ENCODE peak calls at places on chromosome 16, in nine cellular contexts. One of them, this sample, is unnamed.

GRCh38 chr16:85148959-85149358 is 36.7 kb upstream of the CIBAR2 start:
- DNase-seq in effector memory CD8-positive, alpha-beta T cell: no peak
- DNase-seq in activated CD8-positive, alpha-beta memory T cell treated with anti-CD3 and anti-CD28 coated beads, Interleukin-2, amount 10 ng/mL, durations not matched to agents 7 days and 5 days: no peak
- DNase-seq in D341Med: no peak
- DNase-seq in tibial artery: no peak
- DNase-seq in lower lobe of right lung: no peak
- DNase-seq in activated effector memory CD4-positive, alpha-beta T cell treated with Interleukin-2 at 50 U/mL for 16 hours: no peak
- DNase-seq in NB4: no peak
- DNase-seq in A172: peak
- DNase-seq in this sample: no peak

GRCh38 chr16:17784073-17784472 is 313.3 kb upstream of the XYLT1 start:
- DNase-seq in tibial artery: no peak
- DNase-seq in activated CD8-positive, alpha-beta memory T cell treated with anti-CD3 and anti-CD28 coated beads, Interleukin-2, amount 10 ng/mL, durations not matched to agents 7 days and 5 days: no peak
- DNase-seq in D341Med: no peak
- DNase-seq in NB4: peak
- DNase-seq in A172: no peak
- DNase-seq in effector memory CD8-positive, alpha-beta T cell: no peak
- DNase-seq in activated effector memory CD4-positive, alpha-beta T cell treated with Interleukin-2 at 50 U/mL for 16 hours: no peak
- DNase-seq in lower lobe of right lung: no peak
- DNase-seq in this sample: no peak

GRCh38 chr16:84599528-84600202 is 18.2 kb downstream of the COTL1 start:
- DNase-seq in lower lobe of right lung: peak
- DNase-seq in D341Med: no peak
- DNase-seq in A172: peak
- DNase-seq in NB4: peak
- DNase-seq in effector memory CD8-positive, alpha-beta T cell: no peak
- DNase-seq in activated effector memory CD4-positive, alpha-beta T cell treated with Interleukin-2 at 50 U/mL for 16 hours: no peak
- DNase-seq in activated CD8-positive, alpha-beta memory T cell treated with anti-CD3 and anti-CD28 coated beads, Interleukin-2, amount 10 ng/mL, durations not matched to agents 7 days and 5 days: peak
- DNase-seq in tibial artery: peak
- DNase-seq in this sample: no peak

GRCh38 chr16:84496991-84497390 is 7.5 kb downstream of the MEAK7 start:
- DNase-seq in A172: no peak
- DNase-seq in tibial artery: no peak
- DNase-seq in activated effector memory CD4-positive, alpha-beta T cell treated with Interleukin-2 at 50 U/mL for 16 hours: no peak
- DNase-seq in D341Med: no peak
- DNase-seq in NB4: no peak
- DNase-seq in activated CD8-positive, alpha-beta memory T cell treated with anti-CD3 and anti-CD28 coated beads, Interleukin-2, amount 10 ng/mL, durations not matched to agents 7 days and 5 days: peak
- DNase-seq in lower lobe of right lung: no peak
- DNase-seq in effector memory CD8-positive, alpha-beta T cell: no peak
- DNase-seq in this sample: no peak

GRCh38 chr16:12971216-12971615 is 69.8 kb downstream of the SHISA9 start:
- DNase-seq in D341Med: peak
- DNase-seq in lower lobe of right lung: no peak
- DNase-seq in A172: peak
- DNase-seq in activated CD8-positive, alpha-beta memory T cell treated with anti-CD3 and anti-CD28 coated beads, Interleukin-2, amount 10 ng/mL, durations not matched to agents 7 days and 5 days: no peak
- DNase-seq in NB4: peak
- DNase-seq in effector memory CD8-positive, alpha-beta T cell: no peak
- DNase-seq in tibial artery: no peak
- DNase-seq in activated effector memory CD4-positive, alpha-beta T cell treated with Interleukin-2 at 50 U/mL for 16 hours: no peak
- DNase-seq in this sample: no peak

GRCh38 chr16:82199209-82199608 is 29.2 kb upstream of the MPHOSPH6 start:
- DNase-seq in lower lobe of right lung: no peak
- DNase-seq in tibial artery: no peak
- DNase-seq in activated CD8-positive, alpha-beta memory T cell treated with anti-CD3 and anti-CD28 coated beads, Interleukin-2, amount 10 ng/mL, durations not matched to agents 7 days and 5 days: no peak
- DNase-seq in activated effector memory CD4-positive, alpha-beta T cell treated with Interleukin-2 at 50 U/mL for 16 hours: no peak
- DNase-seq in D341Med: no peak
- DNase-seq in NB4: no peak
- DNase-seq in A172: no peak
- DNase-seq in effector memory CD8-positive, alpha-beta T cell: no peak
- DNase-seq in this sample: no peak

GRCh38 chr16:83392743-83393142 is 415.0 kb upstream of the HSBP1 start:
- DNase-seq in activated CD8-positive, alpha-beta memory T cell treated with anti-CD3 and anti-CD28 coated beads, Interleukin-2, amount 10 ng/mL, durations not matched to agents 7 days and 5 days: no peak
- DNase-seq in D341Med: no peak
- DNase-seq in tibial artery: peak
- DNase-seq in NB4: no peak
- DNase-seq in effector memory CD8-positive, alpha-beta T cell: no peak
- DNase-seq in A172: no peak
- DNase-seq in activated effector memory CD4-positive, alpha-beta T cell treated with Interleukin-2 at 50 U/mL for 16 hours: no peak
- DNase-seq in lower lobe of right lung: no peak
- DNase-seq in this sample: no peak

GRCh38 chr16:85556456-85557082 is 56.6 kb upstream of the GSE1 start:
- DNase-seq in tibial artery: peak
- DNase-seq in lower lobe of right lung: peak
- DNase-seq in NB4: peak
- DNase-seq in activated CD8-positive, alpha-beta memory T cell treated with anti-CD3 and anti-CD28 coated beads, Interleukin-2, amount 10 ng/mL, durations not matched to agents 7 days and 5 days: peak
- DNase-seq in D341Med: peak
- DNase-seq in effector memory CD8-positive, alpha-beta T cell: no peak
- DNase-seq in activated effector memory CD4-positive, alpha-beta T cell treated with Interleukin-2 at 50 U/mL for 16 hours: peak
- DNase-seq in A172: no peak
- DNase-seq in this sample: peak

GRCh38 chr16:16027728-16028310 is 78.4 kb downstream of the ABCC1 start:
- DNase-seq in effector memory CD8-positive, alpha-beta T cell: no peak
- DNase-seq in D341Med: no peak
- DNase-seq in activated CD8-positive, alpha-beta memory T cell treated with anti-CD3 and anti-CD28 coated beads, Interleukin-2, amount 10 ng/mL, durations not matched to agents 7 days and 5 days: no peak
- DNase-seq in lower lobe of right lung: no peak
- DNase-seq in activated effector memory CD4-positive, alpha-beta T cell treated with Interleukin-2 at 50 U/mL for 16 hours: no peak
- DNase-seq in NB4: no peak
- DNase-seq in A172: no peak
- DNase-seq in tibial artery: no peak
- DNase-seq in this sample: peak

GRCh38 chr16:51357839-51358238 is 206.8 kb upstream of the SALL1 start:
- DNase-seq in D341Med: no peak
- DNase-seq in effector memory CD8-positive, alpha-beta T cell: no peak
- DNase-seq in activated effector memory CD4-positive, alpha-beta T cell treated with Interleukin-2 at 50 U/mL for 16 hours: no peak
- DNase-seq in activated CD8-positive, alpha-beta memory T cell treated with anti-CD3 and anti-CD28 coated beads, Interleukin-2, amount 10 ng/mL, durations not matched to agents 7 days and 5 days: no peak
- DNase-seq in A172: no peak
- DNase-seq in tibial artery: no peak
- DNase-seq in lower lobe of right lung: no peak
- DNase-seq in NB4: no peak
- DNase-seq in this sample: no peak

GRCh38 chr16:57424599-57424998 is 20.0 kb downstream of the CCL17 start:
- DNase-seq in tibial artery: no peak
- DNase-seq in lower lobe of right lung: no peak
- DNase-seq in NB4: no peak
- DNase-seq in effector memory CD8-positive, alpha-beta T cell: no peak
- DNase-seq in activated CD8-positive, alpha-beta memory T cell treated with anti-CD3 and anti-CD28 coated beads, Interleukin-2, amount 10 ng/mL, durations not matched to agents 7 days and 5 days: no peak
- DNase-seq in D341Med: no peak
- DNase-seq in A172: no peak
- DNase-seq in activated effector memory CD4-positive, alpha-beta T cell treated with Interleukin-2 at 50 U/mL for 16 hours: no peak
- DNase-seq in this sample: no peak

GRCh38 chr16:23486480-23486879 is 23.8 kb downstream of the GGA2 start:
- DNase-seq in effector memory CD8-positive, alpha-beta T cell: no peak
- DNase-seq in A172: no peak
- DNase-seq in lower lobe of right lung: peak
- DNase-seq in activated CD8-positive, alpha-beta memory T cell treated with anti-CD3 and anti-CD28 coated beads, Interleukin-2, amount 10 ng/mL, durations not matched to agents 7 days and 5 days: no peak
- DNase-seq in tibial artery: no peak
- DNase-seq in activated effector memory CD4-positive, alpha-beta T cell treated with Interleukin-2 at 50 U/mL for 16 hours: no peak
- DNase-seq in D341Med: no peak
- DNase-seq in NB4: no peak
- DNase-seq in this sample: no peak

GRCh38 chr16:86555763-86556130 is 712 bp upstream of the MTHFSD start:
- DNase-seq in activated effector memory CD4-positive, alpha-beta T cell treated with Interleukin-2 at 50 U/mL for 16 hours: no peak
- DNase-seq in effector memory CD8-positive, alpha-beta T cell: no peak
- DNase-seq in D341Med: no peak
- DNase-seq in activated CD8-positive, alpha-beta memory T cell treated with anti-CD3 and anti-CD28 coated beads, Interleukin-2, amount 10 ng/mL, durations not matched to agents 7 days and 5 days: no peak
- DNase-seq in NB4: no peak
- DNase-seq in lower lobe of right lung: no peak
- DNase-seq in tibial artery: no peak
- DNase-seq in A172: no peak
- DNase-seq in this sample: no peak

GRCh38 chr16:28882476-28883180 is 4.3 kb downstream of the ATP2A1 start:
- DNase-seq in tibial artery: no peak
- DNase-seq in A172: no peak
- DNase-seq in NB4: no peak
- DNase-seq in effector memory CD8-positive, alpha-beta T cell: no peak
- DNase-seq in activated CD8-positive, alpha-beta memory T cell treated with anti-CD3 and anti-CD28 coated beads, Interleukin-2, amount 10 ng/mL, durations not matched to agents 7 days and 5 days: no peak
- DNase-seq in lower lobe of right lung: no peak
- DNase-seq in activated effector memory CD4-positive, alpha-beta T cell treated with Interleukin-2 at 50 U/mL for 16 hours: no peak
- DNase-seq in D341Med: no peak
- DNase-seq in this sample: no peak

This sample was measured in mucosa of descending colon.